ENCODE peak calls at places on chromosomes 13 and 19, in seven cellular contexts. One of them, this sample, is unnamed. For H3K36me3, the result is how much of the 10 kb centered on the place peaks cover.

GRCh38 chr19:40143612-40144011 is 47.6 kb upstream of the MAP3K10 start:
- DNase-seq in fibroblast of lung: peak
- DNase-seq in stomach: no peak
- DNase-seq in tibial nerve: no peak
- DNase-seq in cardiac muscle cell: no peak
- DNase-seq in uterus: no peak
- DNase-seq in K562: no peak
- DNase-seq in this sample: no peak

GRCh38 chr19:30792561-30793505 is 420.6 kb downstream of the ZNF536 start:
- DNase-seq in fibroblast of lung: no peak
- DNase-seq in stomach: no peak
- DNase-seq in tibial nerve: no peak
- DNase-seq in cardiac muscle cell: no peak
- DNase-seq in uterus: no peak
- DNase-seq in K562: no peak
- DNase-seq in this sample: peak

GRCh38 chr19:46602392-46603194 is 1.5 kb downstream of the CALM3 start:
- DNase-seq in fibroblast of lung: no peak
- DNase-seq in stomach: no peak
- DNase-seq in tibial nerve: no peak
- DNase-seq in cardiac muscle cell: peak
- DNase-seq in uterus: peak
- DNase-seq in K562: peak
- DNase-seq in this sample: no peak

GRCh38 chr13:98199480-98199879 is 22.4 kb upstream of the RNF113B start:
- DNase-seq in fibroblast of lung: no peak
- DNase-seq in stomach: no peak
- DNase-seq in tibial nerve: no peak
- DNase-seq in cardiac muscle cell: no peak
- DNase-seq in uterus: no peak
- DNase-seq in K562: no peak
- DNase-seq in this sample: no peak

GRCh38 chr13:103200118-103200885 is 134.1 kb upstream of the SLC10A2 start:
- DNase-seq in fibroblast of lung: no peak
- DNase-seq in stomach: no peak
- DNase-seq in tibial nerve: no peak
- DNase-seq in cardiac muscle cell: no peak
- DNase-seq in uterus: no peak
- DNase-seq in K562: no peak
- DNase-seq in this sample: no peak

GRCh38 chr13:112761701-112762689 is 72.2 kb downstream of the ATP11A start:
- DNase-seq in fibroblast of lung: peak
- DNase-seq in stomach: no peak
- DNase-seq in tibial nerve: no peak
- DNase-seq in cardiac muscle cell: peak
- DNase-seq in uterus: no peak
- DNase-seq in K562: peak
- DNase-seq in this sample: no peak

GRCh38 chr13:91346848-91347211 is 657 bp upstream of the MIR17HG start:
- DNase-seq in fibroblast of lung: no peak
- DNase-seq in stomach: no peak
- DNase-seq in tibial nerve: no peak
- DNase-seq in cardiac muscle cell: peak
- DNase-seq in uterus: no peak
- DNase-seq in K562: peak
- DNase-seq in this sample: no peak

GRCh38 chr13:110699148-110700145 is 6.5 kb downstream of the CARS2 start:
- DNase-seq in fibroblast of lung: no peak
- DNase-seq in stomach: no peak
- DNase-seq in tibial nerve: no peak
- DNase-seq in cardiac muscle cell: no peak
- DNase-seq in uterus: no peak
- DNase-seq in K562: no peak
- DNase-seq in this sample: peak

GRCh38 chr19:21084343-21084742 is 2.3 kb downstream of the ZNF714 start:
- DNase-seq in fibroblast of lung: peak
- DNase-seq in stomach: no peak
- DNase-seq in tibial nerve: no peak
- DNase-seq in cardiac muscle cell: peak
- DNase-seq in uterus: no peak
- DNase-seq in K562: no peak
- DNase-seq in this sample: no peak

GRCh38 chr19:40503300-40503699 is 36.5 kb downstream of the SPTBN4 start:
- DNase-seq in fibroblast of lung: no peak
- DNase-seq in stomach: no peak
- DNase-seq in tibial nerve: no peak
- DNase-seq in cardiac muscle cell: no peak
- DNase-seq in uterus: no peak
- DNase-seq in K562: peak
- DNase-seq in this sample: no peak

GRCh38 chr19:54208784-54209057 is 8.1 kb downstream of the RPS9 start:
- DNase-seq in fibroblast of lung: peak
- DNase-seq in stomach: no peak
- DNase-seq in tibial nerve: no peak
- DNase-seq in cardiac muscle cell: peak
- DNase-seq in uterus: no peak
- DNase-seq in K562: no peak
- DNase-seq in this sample: no peak

GRCh38 chr13:110815471-110816204 is 99.2 kb downstream of the ANKRD10 start:
- DNase-seq in fibroblast of lung: no peak
- DNase-seq in stomach: no peak
- DNase-seq in tibial nerve: no peak
- DNase-seq in cardiac muscle cell: no peak
- DNase-seq in uterus: no peak
- DNase-seq in K562: no peak
- DNase-seq in this sample: no peak

GRCh38 chr13:113664751-113665581 is 2.1 kb upstream of the GRK1 start:
- DNase-seq in fibroblast of lung: no peak
- DNase-seq in stomach: peak
- DNase-seq in tibial nerve: peak
- DNase-seq in cardiac muscle cell: no peak
- DNase-seq in uterus: peak
- DNase-seq in K562: no peak
- DNase-seq in this sample: no peak

GRCh38 chr13:74115138-74115537 is 19.1 kb downstream of the KLF12 start:
- DNase-seq in fibroblast of lung: peak
- DNase-seq in stomach: no peak
- DNase-seq in tibial nerve: no peak
- DNase-seq in cardiac muscle cell: peak
- DNase-seq in uterus: no peak
- DNase-seq in K562: no peak
- DNase-seq in this sample: peak

GRCh38 chr13:102812616-102813287 is 13.8 kb downstream of the BIVM start:
- DNase-seq in fibroblast of lung: no peak
- DNase-seq in stomach: no peak
- DNase-seq in tibial nerve: no peak
- DNase-seq in cardiac muscle cell: peak
- DNase-seq in uterus: no peak
- DNase-seq in K562: peak
- DNase-seq in this sample: peak

GRCh38 chr13:34030782-34031181 is 212.8 kb downstream of the RFC3 start:
- DNase-seq in fibroblast of lung: no peak
- DNase-seq in stomach: no peak
- DNase-seq in tibial nerve: no peak
- DNase-seq in cardiac muscle cell: no peak
- DNase-seq in uterus: no peak
- DNase-seq in K562: no peak
- DNase-seq in this sample: no peak

GRCh38 chr19:53545271-53546065 is 7.5 kb downstream of the ZNF331 start:
- DNase-seq in fibroblast of lung: peak
- DNase-seq in stomach: no peak
- DNase-seq in tibial nerve: no peak
- DNase-seq in cardiac muscle cell: no peak
- DNase-seq in uterus: no peak
- DNase-seq in K562: no peak
- DNase-seq in this sample: peak

GRCh38 chr13:85798999-85799646 is at the start of gene SLITRK6:
- DNase-seq in fibroblast of lung: peak
- DNase-seq in stomach: no peak
- DNase-seq in tibial nerve: no peak
- DNase-seq in cardiac muscle cell: peak
- DNase-seq in uterus: no peak
- DNase-seq in K562: no peak
- DNase-seq in this sample: peak

GRCh38 chr13:49760555-49760954 is 31.9 kb downstream of the KPNA3 start:
- DNase-seq in fibroblast of lung: no peak
- DNase-seq in stomach: no peak
- DNase-seq in tibial nerve: no peak
- DNase-seq in cardiac muscle cell: no peak
- DNase-seq in uterus: no peak
- DNase-seq in K562: no peak
- DNase-seq in this sample: peak

DNA sequence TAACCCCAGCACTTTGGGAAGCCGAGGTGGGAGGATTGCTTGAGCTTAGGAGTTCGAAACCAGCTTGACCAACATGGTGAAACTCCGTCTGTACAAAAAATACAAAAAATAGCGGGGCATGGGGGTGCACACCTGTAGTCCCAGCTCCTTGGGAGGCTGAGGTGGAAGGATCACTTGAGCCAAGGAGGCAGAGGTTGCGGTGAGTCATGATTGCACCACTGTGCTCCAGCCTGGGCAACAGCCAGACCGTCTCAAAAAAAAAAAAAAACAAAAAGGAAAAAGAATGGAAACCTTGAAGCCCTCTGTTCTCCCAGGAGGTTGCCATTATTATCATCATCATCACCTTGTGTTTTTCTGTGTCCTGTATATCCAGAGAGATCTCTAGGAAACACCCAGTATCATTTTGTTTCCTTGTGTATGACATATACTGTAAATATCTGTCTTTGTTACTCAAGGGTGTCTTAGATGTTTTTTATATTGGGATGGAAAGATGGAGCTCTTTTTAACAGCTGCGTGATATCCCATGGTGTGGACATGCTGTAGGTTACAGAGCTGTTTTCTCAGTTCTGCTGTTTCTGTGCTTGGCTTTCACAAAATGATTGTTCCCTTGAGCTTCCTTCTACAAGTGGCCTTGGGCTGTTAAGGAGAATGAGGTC is 11.8 kb downstream of the CHAF1A start:
- DNase-seq in fibroblast of lung: peak
- DNase-seq in stomach: no peak
- DNase-seq in tibial nerve: no peak
- DNase-seq in cardiac muscle cell: peak
- DNase-seq in uterus: no peak
- DNase-seq in K562: no peak
- DNase-seq in this sample: no peak
- H3K36me3 ChIP-seq in fibroblast of lung: under half
- H3K36me3 ChIP-seq in stomach: under half
- H3K36me3 ChIP-seq in tibial nerve: under half
- H3K36me3 ChIP-seq in cardiac muscle cell: under half
- H3K36me3 ChIP-seq in uterus: under half
- H3K36me3 ChIP-seq in K562: half or more
- H3K36me3 ChIP-seq in this sample: half or more

GRCh38 chr19:18013621-18014111 is 5.7 kb downstream of the ARRDC2 start:
- DNase-seq in fibroblast of lung: no peak
- DNase-seq in stomach: no peak
- DNase-seq in tibial nerve: no peak
- DNase-seq in cardiac muscle cell: no peak
- DNase-seq in uterus: no peak
- DNase-seq in K562: peak
- DNase-seq in this sample: no peak

GRCh38 chr19:18009412-18010066 is 1.6 kb downstream of the ARRDC2 start:
- DNase-seq in fibroblast of lung: no peak
- DNase-seq in stomach: no peak
- DNase-seq in tibial nerve: no peak
- DNase-seq in cardiac muscle cell: no peak
- DNase-seq in uterus: no peak
- DNase-seq in K562: peak
- DNase-seq in this sample: no peak

GRCh38 chr19:18010149-18010548 is 2.2 kb downstream of the ARRDC2 start:
- DNase-seq in fibroblast of lung: no peak
- DNase-seq in stomach: no peak
- DNase-seq in tibial nerve: no peak
- DNase-seq in cardiac muscle cell: no peak
- DNase-seq in uterus: no peak
- DNase-seq in K562: no peak
- DNase-seq in this sample: no peak

GRCh38 chr19:18014197-18014596 is 6.2 kb downstream of the ARRDC2 start:
- DNase-seq in fibroblast of lung: no peak
- DNase-seq in stomach: no peak
- DNase-seq in tibial nerve: no peak
- DNase-seq in cardiac muscle cell: no peak
- DNase-seq in uterus: no peak
- DNase-seq in K562: peak
- DNase-seq in this sample: no peak

DNA sequence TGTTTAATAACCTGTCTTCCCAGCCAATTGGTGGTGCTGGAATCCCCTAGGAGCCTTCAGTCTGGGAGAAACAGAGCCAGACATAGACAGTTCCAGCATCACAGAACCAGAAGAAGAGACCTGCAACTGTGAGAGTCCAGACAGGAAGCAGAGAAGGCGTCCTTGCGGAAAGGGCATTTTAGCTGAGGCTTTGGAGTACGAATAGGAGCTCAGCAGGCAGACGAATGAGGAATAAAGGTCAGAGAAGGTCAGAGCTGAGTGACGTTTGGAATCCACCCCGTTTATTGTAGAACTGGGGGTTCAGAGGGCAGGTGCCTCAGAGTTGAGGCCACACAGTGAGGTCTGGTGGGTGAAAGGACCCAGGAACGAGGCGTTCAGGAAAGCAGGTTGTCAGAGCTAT is 5.2 kb downstream of the ARRDC2 start:
- DNase-seq in fibroblast of lung: no peak
- DNase-seq in stomach: no peak
- DNase-seq in tibial nerve: no peak
- DNase-seq in cardiac muscle cell: no peak
- DNase-seq in uterus: no peak
- DNase-seq in K562: no peak
- DNase-seq in this sample: no peak
- H3K27ac ChIP-seq in fibroblast of lung: no peak
- H3K27ac ChIP-seq in stomach: peak
- H3K27ac ChIP-seq in tibial nerve: peak
- H3K27ac ChIP-seq in cardiac muscle cell: peak
- H3K27ac ChIP-seq in uterus: no peak
- H3K27ac ChIP-seq in K562: peak
- H3K27ac ChIP-seq in this sample: no peak

DNA sequence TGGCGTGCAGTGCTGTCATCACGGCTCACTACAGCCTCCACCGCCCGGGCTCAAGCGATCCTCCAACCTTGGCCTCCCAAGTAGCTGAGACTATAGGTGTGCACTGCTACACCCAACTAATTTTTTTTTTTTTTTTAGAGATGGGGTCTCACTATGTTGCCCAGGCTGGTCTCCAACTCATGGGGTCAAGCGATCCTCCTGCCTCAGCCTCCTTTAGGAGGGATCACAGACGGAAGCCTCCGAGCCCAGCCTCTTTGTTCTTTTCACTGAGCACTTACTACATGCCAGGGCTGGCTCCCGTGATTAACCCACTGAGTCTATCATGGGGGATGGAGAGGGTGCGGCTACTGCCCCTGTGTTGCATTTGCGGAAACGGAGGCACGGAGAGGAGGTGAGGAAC is 12.9 kb upstream of the CACTIN start:
- DNase-seq in fibroblast of lung: no peak
- DNase-seq in stomach: no peak
- DNase-seq in tibial nerve: no peak
- DNase-seq in cardiac muscle cell: no peak
- DNase-seq in uterus: no peak
- DNase-seq in K562: no peak
- DNase-seq in this sample: no peak
- H3K36me3 ChIP-seq in fibroblast of lung: under half
- H3K36me3 ChIP-seq in stomach: half or more
- H3K36me3 ChIP-seq in tibial nerve: half or more
- H3K36me3 ChIP-seq in cardiac muscle cell: under half
- H3K36me3 ChIP-seq in uterus: under half
- H3K36me3 ChIP-seq in K562: under half
- H3K36me3 ChIP-seq in this sample: under half

GRCh38 chr19:2438178-2438577 is 10.8 kb upstream of the TIMM13 start:
- DNase-seq in fibroblast of lung: no peak
- DNase-seq in stomach: no peak
- DNase-seq in tibial nerve: no peak
- DNase-seq in cardiac muscle cell: no peak
- DNase-seq in uterus: no peak
- DNase-seq in K562: no peak
- DNase-seq in this sample: no peak
- H3K27ac ChIP-seq in fibroblast of lung: no peak
- H3K27ac ChIP-seq in stomach: no peak
- H3K27ac ChIP-seq in tibial nerve: no peak
- H3K27ac ChIP-seq in cardiac muscle cell: no peak
- H3K27ac ChIP-seq in uterus: no peak
- H3K27ac ChIP-seq in K562: no peak
- H3K27ac ChIP-seq in this sample: no peak

This sample was measured in SJSA1.